ENCODE peak calls at places on chromosomes 4 and X, in five cellular contexts. I is lower lobe of right lung, P is psoas muscle, N is left lung, O is thoracic aorta. B is an unnamed sample.

GRCh38 chr4:5500165-5500564 is 208.2 kb downstream of the EVC2 start:
- DNase-seq in I (no peak), N (no peak), P (no peak), O (no peak), B (no peak)

GRCh38 chrX:107684956-107685385 is 56.7 kb downstream of the PRPS1 start:
- DNase-seq in O (no peak), I (peak; percentile 93), N (peak; percentile 81), P (peak; percentile 85), B (peak; percentile 60)

GRCh38 chrX:39627257-39627656 is 470.5 kb downstream of the BCOR start:
- DNase-seq in O (no peak), P (no peak), N (no peak), I (no peak), B (no peak)

GRCh38 chrX:77087529-77088169 is 359.5 kb upstream of the FGF16 start:
- DNase-seq in O (peak; percentile 17), I (no peak), P (no peak), N (no peak), B (no peak)

GRCh38 chr4:141657550-141657949 is 21.2 kb downstream of the IL15 start:
- DNase-seq in P (no peak), O (no peak), I (no peak), N (no peak), B (no peak)

GRCh38 chrX:123797543-123798447 is 62.1 kb upstream of the XIAP start:
- DNase-seq in I (no peak), N (no peak), P (no peak), O (no peak), B (no peak)

GRCh38 chr4:26434030-26434639 is 56.1 kb downstream of the CCKAR start:
- DNase-seq in I (no peak), O (no peak), P (no peak), N (no peak), B (no peak)

GRCh38 chrX:134551365-134552095 is 91.6 kb downstream of the HPRT1 start:
- DNase-seq in I (no peak), N (no peak), P (no peak), O (no peak), B (no peak)

GRCh38 chr4:184273166-184274147 is 55.8 kb upstream of the ENPP6 start:
- DNase-seq in N (no peak), O (no peak), I (no peak), P (no peak), B (no peak)
- H3K4me1 ChIP-seq in N (peaks cover 5% of the 10 kb centered on the region), O (peaks cover 5% of the 10 kb centered on the region), I (peaks cover 4% of the 10 kb centered on the region), P (no peaks in the 10 kb centered on the region), B (no peaks in the 10 kb centered on the region)

DNA sequence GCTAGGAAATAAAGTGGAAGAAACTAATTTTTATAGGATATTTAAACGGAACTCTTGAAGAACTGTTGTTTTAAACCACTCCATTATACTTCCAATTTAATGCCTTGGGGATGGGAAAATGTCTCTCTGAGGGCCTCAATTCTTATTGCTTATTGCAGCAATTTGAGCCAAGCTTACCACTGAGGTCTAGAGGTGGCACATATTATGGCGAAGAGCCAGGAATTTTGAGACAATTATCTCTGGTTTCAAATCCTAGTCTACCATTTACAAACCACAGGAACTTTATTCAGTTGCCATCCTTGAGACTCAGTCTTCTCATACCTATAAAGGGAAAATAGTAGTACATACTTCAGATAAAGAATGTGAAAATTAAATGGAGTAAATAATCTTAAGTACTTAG is 953.6 kb upstream of the IGFBP7 start:
- DNase-seq in O (no peak), P (no peak), N (no peak), I (no peak), B (no peak)
- H3K9me3 ChIP-seq in O (no peaks in the 10 kb centered on the region), P (no peaks in the 10 kb centered on the region), N (no peaks in the 10 kb centered on the region), I (no peaks in the 10 kb centered on the region), B (no peaks in the 10 kb centered on the region)

DNA sequence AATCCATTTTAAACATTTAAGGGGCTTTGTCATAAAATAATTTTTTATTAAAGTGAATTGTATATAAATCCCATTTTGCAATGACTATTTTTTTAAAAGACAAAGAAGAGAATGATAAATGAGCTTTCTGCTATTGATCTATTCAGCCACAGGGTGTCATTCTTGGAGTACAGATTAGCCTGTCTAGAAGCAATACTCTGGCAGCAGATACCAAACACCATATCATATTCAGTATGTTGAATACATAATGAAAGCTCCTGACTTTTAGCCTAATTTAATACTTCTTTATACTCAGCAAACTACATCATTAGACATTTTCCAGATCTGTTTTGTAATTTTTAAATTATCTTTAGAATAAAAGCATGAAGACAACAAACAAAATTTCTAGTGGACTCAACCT is 496.3 kb downstream of the PDGFC start:
- DNase-seq in O (no peak), N (no peak), P (no peak), I (no peak), B (no peak)
- H3K27ac ChIP-seq in O (peak overlapping the region; percentile 51), N (no peak overlapping the region), P (no peak overlapping the region), I (no peak overlapping the region), B (no peak overlapping the region)

GRCh38 chr4:110621839-110622751 is 782 bp downstream of the PITX2 start:
- DNase-seq in N (peak; percentile 69), P (no peak), O (no peak), I (no peak), B (no peak)
- H3K4me1 ChIP-seq in N (peaks cover 5% of the 10 kb centered on the region), P (peaks cover 17% of the 10 kb centered on the region), O (peaks cover 27% of the 10 kb centered on the region), I (peaks cover 28% of the 10 kb centered on the region), B (no peaks in the 10 kb centered on the region)

DNA sequence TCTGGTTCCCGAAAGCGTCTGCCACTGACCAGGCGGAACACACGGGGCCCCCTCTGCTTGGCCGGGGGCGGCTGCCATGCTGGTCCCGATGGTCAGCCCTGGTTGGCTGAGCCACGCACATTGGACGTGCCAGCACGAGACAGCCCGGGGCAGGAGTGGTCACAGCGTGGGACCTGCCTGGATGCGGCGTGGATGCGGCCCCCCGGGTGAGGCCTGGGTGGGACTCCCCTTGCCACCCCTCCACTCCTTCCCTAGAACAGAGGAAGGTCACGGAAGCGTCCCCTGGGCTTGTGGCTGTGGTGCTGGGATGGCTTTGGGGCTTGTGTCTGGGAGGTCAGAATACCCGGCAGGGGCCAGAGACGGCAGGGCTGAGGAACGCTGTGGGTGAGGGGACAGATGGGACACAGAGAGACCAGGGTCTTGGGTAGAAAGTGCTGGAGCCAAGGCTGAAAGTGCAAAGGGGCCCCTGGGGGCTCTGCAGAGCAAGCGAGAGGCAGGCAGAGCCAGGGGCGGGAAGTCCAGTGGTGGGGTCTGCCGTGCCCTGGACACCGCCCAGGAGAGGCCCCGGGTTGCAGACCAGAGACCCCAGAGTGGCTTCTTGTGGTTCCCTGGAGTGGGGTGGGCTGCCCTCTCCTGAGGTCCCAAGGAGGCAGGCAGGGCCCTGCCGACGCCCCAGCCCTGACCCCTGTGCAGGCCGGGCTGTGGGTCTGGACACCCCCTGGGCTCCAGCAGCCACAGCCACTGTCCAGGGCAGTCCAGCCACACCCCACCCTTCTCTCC is 8.6 kb upstream of the CPLX1 start:
- DNase-seq in I (peak; percentile 32), O (no peak), N (peak; percentile 68), P (peak; percentile 40), B (peak; percentile 39)
- H3K9me3 ChIP-seq in I (peaks cover 10% of the 10 kb centered on the region), O (peaks cover 16% of the 10 kb centered on the region), N (no peaks in the 10 kb centered on the region), P (peaks cover 14% of the 10 kb centered on the region), B (no peaks in the 10 kb centered on the region)

GRCh38 chr4:3384391-3384770 is 57.4 kb upstream of the HGFAC start:
- DNase-seq in O (no peak), P (no peak), N (peak; percentile 50), I (peak; percentile 64), B (peak; percentile 87)
- H3K27ac ChIP-seq in O (no peak overlapping the region), P (no peak overlapping the region), N (peak overlapping the region; percentile 86), I (peak overlapping the region; percentile 90), B (peak overlapping the region; percentile 90)

GRCh38 chr4:156778093-156778492 is 193.5 kb downstream of the PDGFC start:
- DNase-seq in N (no peak), P (no peak), I (no peak), O (no peak), B (no peak)

GRCh38 chr4:156775803-156776202 is 195.8 kb downstream of the PDGFC start:
- DNase-seq in N (no peak), P (no peak), O (no peak), I (no peak), B (no peak)

GRCh38 chr4:156779046-156779445 is 192.6 kb downstream of the PDGFC start:
- DNase-seq in O (no peak), P (no peak), N (no peak), I (no peak), B (no peak)

GRCh38 chr4:156779774-156780173 is 191.8 kb downstream of the PDGFC start:
- DNase-seq in P (no peak), I (no peak), O (no peak), N (no peak), B (no peak)

DNA sequence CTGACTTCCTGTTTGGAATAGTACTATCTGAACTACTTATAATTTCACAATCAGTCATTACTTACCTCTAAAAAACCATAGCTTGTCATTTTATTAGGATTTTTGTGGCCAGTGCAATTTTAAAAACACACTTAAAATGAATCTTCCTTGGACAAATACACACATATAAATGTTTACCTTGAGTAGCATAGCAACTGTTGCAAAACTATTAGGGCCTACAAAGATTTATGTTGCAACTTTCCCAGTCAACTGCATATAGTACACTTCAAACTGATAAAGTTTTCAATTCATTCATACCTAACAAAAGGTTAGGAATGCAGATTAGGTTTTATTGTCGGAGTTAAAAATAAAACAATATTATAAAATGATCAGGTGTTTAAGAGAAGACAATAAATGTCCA is 193.0 kb downstream of the PDGFC start:
- DNase-seq in I (no peak), N (no peak), O (no peak), P (no peak), B (no peak)
- H3K4me1 ChIP-seq in I (no peaks in the 10 kb centered on the region), N (no peaks in the 10 kb centered on the region), O (peaks cover 71% of the 10 kb centered on the region), P (peaks cover 15% of the 10 kb centered on the region), B (no peaks in the 10 kb centered on the region)

B was measured in right lobe of liver.